ENCODE peak calls at places on chromosomes 12 and 14, in seven cellular contexts. One of them, this sample, is unnamed.

GRCh38 chr12:113196996-113197395 is 11.5 kb downstream of the RITA1 start:
- DNase-seq in mesenchymal stem cell: peak
- DNase-seq in tibial artery: peak
- DNase-seq in AG10803: peak
- DNase-seq in CD8-positive, alpha-beta memory T cell: peak
- DNase-seq in astrocyte of the spinal cord: peak
- DNase-seq in brain microvascular endothelial cell: peak
- DNase-seq in this sample: peak

GRCh38 chr12:122839907-122840554 is 4.8 kb downstream of the HIP1R start:
- DNase-seq in mesenchymal stem cell: no peak
- DNase-seq in tibial artery: no peak
- DNase-seq in AG10803: no peak
- DNase-seq in CD8-positive, alpha-beta memory T cell: no peak
- DNase-seq in astrocyte of the spinal cord: no peak
- DNase-seq in brain microvascular endothelial cell: no peak
- DNase-seq in this sample: no peak

GRCh38 chr12:69154585-69155363 is 84.6 kb upstream of the CPSF6 start:
- DNase-seq in mesenchymal stem cell: peak
- DNase-seq in tibial artery: peak
- DNase-seq in AG10803: peak
- DNase-seq in CD8-positive, alpha-beta memory T cell: peak
- DNase-seq in astrocyte of the spinal cord: peak
- DNase-seq in brain microvascular endothelial cell: peak
- DNase-seq in this sample: peak

GRCh38 chr12:107973950-107974349 is 155.1 kb upstream of the WSCD2 start:
- DNase-seq in mesenchymal stem cell: no peak
- DNase-seq in tibial artery: no peak
- DNase-seq in AG10803: no peak
- DNase-seq in CD8-positive, alpha-beta memory T cell: no peak
- DNase-seq in astrocyte of the spinal cord: no peak
- DNase-seq in brain microvascular endothelial cell: no peak
- DNase-seq in this sample: no peak

GRCh38 chr14:97073622-97074021 is 276.4 kb downstream of the VRK1 start:
- DNase-seq in mesenchymal stem cell: no peak
- DNase-seq in tibial artery: no peak
- DNase-seq in AG10803: no peak
- DNase-seq in CD8-positive, alpha-beta memory T cell: no peak
- DNase-seq in astrocyte of the spinal cord: no peak
- DNase-seq in brain microvascular endothelial cell: no peak
- DNase-seq in this sample: no peak

GRCh38 chr14:72535485-72535884 is 358.4 kb downstream of the DPF3 start:
- DNase-seq in mesenchymal stem cell: no peak
- DNase-seq in tibial artery: no peak
- DNase-seq in AG10803: no peak
- DNase-seq in CD8-positive, alpha-beta memory T cell: no peak
- DNase-seq in astrocyte of the spinal cord: no peak
- DNase-seq in brain microvascular endothelial cell: no peak
- DNase-seq in this sample: no peak

GRCh38 chr14:102539544-102540309 is 30.2 kb upstream of the ANKRD9 start:
- DNase-seq in mesenchymal stem cell: no peak
- DNase-seq in tibial artery: no peak
- DNase-seq in AG10803: no peak
- DNase-seq in CD8-positive, alpha-beta memory T cell: no peak
- DNase-seq in astrocyte of the spinal cord: peak
- DNase-seq in brain microvascular endothelial cell: peak
- DNase-seq in this sample: peak

GRCh38 chr14:94773017-94773681 is 3.2 kb upstream of the GSC start:
- DNase-seq in mesenchymal stem cell: peak
- DNase-seq in tibial artery: no peak
- DNase-seq in AG10803: no peak
- DNase-seq in CD8-positive, alpha-beta memory T cell: no peak
- DNase-seq in astrocyte of the spinal cord: no peak
- DNase-seq in brain microvascular endothelial cell: no peak
- DNase-seq in this sample: no peak

GRCh38 chr12:109822416-109822815 is 10.8 kb downstream of the TRPV4 start:
- DNase-seq in mesenchymal stem cell: no peak
- DNase-seq in tibial artery: no peak
- DNase-seq in AG10803: no peak
- DNase-seq in CD8-positive, alpha-beta memory T cell: no peak
- DNase-seq in astrocyte of the spinal cord: no peak
- DNase-seq in brain microvascular endothelial cell: no peak
- DNase-seq in this sample: no peak

GRCh38 chr14:36083317-36083716 is 93.2 kb downstream of the PTCSC3 start:
- DNase-seq in mesenchymal stem cell: no peak
- DNase-seq in tibial artery: no peak
- DNase-seq in AG10803: no peak
- DNase-seq in CD8-positive, alpha-beta memory T cell: no peak
- DNase-seq in astrocyte of the spinal cord: no peak
- DNase-seq in brain microvascular endothelial cell: no peak
- DNase-seq in this sample: no peak

GRCh38 chr14:99192823-99193222 is 79.2 kb downstream of the BCL11B start:
- DNase-seq in mesenchymal stem cell: no peak
- DNase-seq in tibial artery: no peak
- DNase-seq in AG10803: no peak
- DNase-seq in CD8-positive, alpha-beta memory T cell: peak
- DNase-seq in astrocyte of the spinal cord: no peak
- DNase-seq in brain microvascular endothelial cell: no peak
- DNase-seq in this sample: no peak

GRCh38 chr12:55780695-55781094 is 36.8 kb downstream of the SARNP start:
- DNase-seq in mesenchymal stem cell: peak
- DNase-seq in tibial artery: no peak
- DNase-seq in AG10803: no peak
- DNase-seq in CD8-positive, alpha-beta memory T cell: no peak
- DNase-seq in astrocyte of the spinal cord: no peak
- DNase-seq in brain microvascular endothelial cell: no peak
- DNase-seq in this sample: no peak

GRCh38 chr12:101021911-101022388 is 188.1 kb downstream of the SLC5A8 start:
- DNase-seq in mesenchymal stem cell: peak
- DNase-seq in tibial artery: no peak
- DNase-seq in AG10803: peak
- DNase-seq in CD8-positive, alpha-beta memory T cell: no peak
- DNase-seq in astrocyte of the spinal cord: peak
- DNase-seq in brain microvascular endothelial cell: peak
- DNase-seq in this sample: peak

GRCh38 chr14:52950898-52951729 is at the start of gene FERMT2:
- DNase-seq in mesenchymal stem cell: peak
- DNase-seq in tibial artery: peak
- DNase-seq in AG10803: peak
- DNase-seq in CD8-positive, alpha-beta memory T cell: peak
- DNase-seq in astrocyte of the spinal cord: peak
- DNase-seq in brain microvascular endothelial cell: peak
- DNase-seq in this sample: peak

GRCh38 chr12:131043401-131043871 is 89.7 kb downstream of the ADGRD1 start:
- DNase-seq in mesenchymal stem cell: no peak
- DNase-seq in tibial artery: no peak
- DNase-seq in AG10803: no peak
- DNase-seq in CD8-positive, alpha-beta memory T cell: no peak
- DNase-seq in astrocyte of the spinal cord: no peak
- DNase-seq in brain microvascular endothelial cell: no peak
- DNase-seq in this sample: no peak

GRCh38 chr12:77725611-77726010 is 105.1 kb upstream of the NAV3 start:
- DNase-seq in mesenchymal stem cell: peak
- DNase-seq in tibial artery: no peak
- DNase-seq in AG10803: peak
- DNase-seq in CD8-positive, alpha-beta memory T cell: no peak
- DNase-seq in astrocyte of the spinal cord: peak
- DNase-seq in brain microvascular endothelial cell: peak
- DNase-seq in this sample: no peak

GRCh38 chr12:119148049-119148448 is 30.7 kb upstream of the HSPB8 start:
- DNase-seq in mesenchymal stem cell: no peak
- DNase-seq in tibial artery: no peak
- DNase-seq in AG10803: no peak
- DNase-seq in CD8-positive, alpha-beta memory T cell: no peak
- DNase-seq in astrocyte of the spinal cord: no peak
- DNase-seq in brain microvascular endothelial cell: no peak
- DNase-seq in this sample: no peak

GRCh38 chr14:90184571-90185266 is 71.6 kb upstream of the PSMC1 start:
- DNase-seq in mesenchymal stem cell: no peak
- DNase-seq in tibial artery: no peak
- DNase-seq in AG10803: no peak
- DNase-seq in CD8-positive, alpha-beta memory T cell: no peak
- DNase-seq in astrocyte of the spinal cord: no peak
- DNase-seq in brain microvascular endothelial cell: no peak
- DNase-seq in this sample: no peak

GRCh38 chr14:100535287-100536131 is 51.7 kb downstream of the BEGAIN start:
- DNase-seq in mesenchymal stem cell: no peak
- DNase-seq in tibial artery: peak
- DNase-seq in AG10803: no peak
- DNase-seq in CD8-positive, alpha-beta memory T cell: peak
- DNase-seq in astrocyte of the spinal cord: no peak
- DNase-seq in brain microvascular endothelial cell: no peak
- DNase-seq in this sample: no peak

GRCh38 chr14:76651410-76652055 is 109.7 kb upstream of the VASH1 start:
- DNase-seq in mesenchymal stem cell: no peak
- DNase-seq in tibial artery: no peak
- DNase-seq in AG10803: no peak
- DNase-seq in CD8-positive, alpha-beta memory T cell: no peak
- DNase-seq in astrocyte of the spinal cord: no peak
- DNase-seq in brain microvascular endothelial cell: no peak
- DNase-seq in this sample: no peak

GRCh38 chr12:57055834-57056233 is 5.9 kb upstream of the MYO1A start:
- DNase-seq in mesenchymal stem cell: no peak
- DNase-seq in tibial artery: no peak
- DNase-seq in AG10803: no peak
- DNase-seq in CD8-positive, alpha-beta memory T cell: no peak
- DNase-seq in astrocyte of the spinal cord: no peak
- DNase-seq in brain microvascular endothelial cell: no peak
- DNase-seq in this sample: no peak

GRCh38 chr12:4441355-4442330 is 4.0 kb downstream of the FGF6 start:
- DNase-seq in mesenchymal stem cell: no peak
- DNase-seq in tibial artery: no peak
- DNase-seq in AG10803: no peak
- DNase-seq in CD8-positive, alpha-beta memory T cell: no peak
- DNase-seq in astrocyte of the spinal cord: peak
- DNase-seq in brain microvascular endothelial cell: peak
- DNase-seq in this sample: peak

GRCh38 chr12:114302606-114303005 is 103.3 kb downstream of the TBX5 start:
- DNase-seq in mesenchymal stem cell: no peak
- DNase-seq in tibial artery: no peak
- DNase-seq in AG10803: no peak
- DNase-seq in CD8-positive, alpha-beta memory T cell: no peak
- DNase-seq in astrocyte of the spinal cord: no peak
- DNase-seq in brain microvascular endothelial cell: no peak
- DNase-seq in this sample: no peak

GRCh38 chr12:58067610-58068387 is 126.4 kb downstream of the ATP23 start:
- DNase-seq in mesenchymal stem cell: peak
- DNase-seq in tibial artery: no peak
- DNase-seq in AG10803: peak
- DNase-seq in CD8-positive, alpha-beta memory T cell: no peak
- DNase-seq in astrocyte of the spinal cord: peak
- DNase-seq in brain microvascular endothelial cell: peak
- DNase-seq in this sample: no peak

GRCh38 chr14:103819503-103820307 is 27.7 kb downstream of the PPP1R13B start:
- DNase-seq in mesenchymal stem cell: peak
- DNase-seq in tibial artery: peak
- DNase-seq in AG10803: peak
- DNase-seq in CD8-positive, alpha-beta memory T cell: no peak
- DNase-seq in astrocyte of the spinal cord: no peak
- DNase-seq in brain microvascular endothelial cell: no peak
- DNase-seq in this sample: peak

GRCh38 chr12:124480469-124481256 is 86.7 kb downstream of the NCOR2 start:
- DNase-seq in mesenchymal stem cell: peak
- DNase-seq in tibial artery: no peak
- DNase-seq in AG10803: peak
- DNase-seq in CD8-positive, alpha-beta memory T cell: peak
- DNase-seq in astrocyte of the spinal cord: peak
- DNase-seq in brain microvascular endothelial cell: peak
- DNase-seq in this sample: no peak

GRCh38 chr12:41486718-41487117 is 298.6 kb downstream of the PDZRN4 start:
- DNase-seq in mesenchymal stem cell: peak
- DNase-seq in tibial artery: no peak
- DNase-seq in AG10803: peak
- DNase-seq in CD8-positive, alpha-beta memory T cell: no peak
- DNase-seq in astrocyte of the spinal cord: peak
- DNase-seq in brain microvascular endothelial cell: peak
- DNase-seq in this sample: no peak

DNA sequence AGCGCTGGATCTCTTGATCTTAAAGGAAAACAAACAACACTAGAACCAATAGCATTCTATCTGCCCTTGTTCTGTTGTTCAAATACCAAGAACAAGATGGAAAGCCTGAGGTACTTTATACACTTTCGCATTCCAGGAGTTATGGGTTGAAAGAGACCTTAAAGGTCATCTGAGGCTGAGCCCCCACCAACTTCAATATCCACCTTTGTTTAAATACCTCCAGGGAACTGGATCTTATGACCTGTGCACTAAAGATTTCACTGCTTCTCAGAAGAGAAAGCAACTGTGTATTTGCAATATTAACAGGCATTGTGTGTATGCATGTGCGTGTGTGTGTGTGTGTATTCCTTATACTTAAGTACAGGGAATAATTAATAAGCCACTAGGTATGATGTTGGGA is 184.9 kb downstream of the C12orf42 start:
- DNase-seq in mesenchymal stem cell: no peak
- DNase-seq in tibial artery: no peak
- DNase-seq in AG10803: no peak
- DNase-seq in CD8-positive, alpha-beta memory T cell: no peak
- DNase-seq in astrocyte of the spinal cord: no peak
- DNase-seq in brain microvascular endothelial cell: no peak
- DNase-seq in this sample: no peak
- H3K4me3 ChIP-seq in mesenchymal stem cell: no peak
- H3K4me3 ChIP-seq in tibial artery: no peak
- H3K4me3 ChIP-seq in AG10803: no peak
- H3K4me3 ChIP-seq in CD8-positive, alpha-beta memory T cell: no peak
- H3K4me3 ChIP-seq in astrocyte of the spinal cord: no peak
- H3K4me3 ChIP-seq in brain microvascular endothelial cell: no peak
- H3K4me3 ChIP-seq in this sample: no peak

GRCh38 chr12:49091836-49092085 is 2.8 kb downstream of the DHH start:
- DNase-seq in mesenchymal stem cell: no peak
- DNase-seq in tibial artery: no peak
- DNase-seq in AG10803: peak
- DNase-seq in CD8-positive, alpha-beta memory T cell: no peak
- DNase-seq in astrocyte of the spinal cord: no peak
- DNase-seq in brain microvascular endothelial cell: no peak
- DNase-seq in this sample: no peak
- H3K4me3 ChIP-seq in mesenchymal stem cell: peak
- H3K4me3 ChIP-seq in tibial artery: no peak
- H3K4me3 ChIP-seq in AG10803: peak
- H3K4me3 ChIP-seq in CD8-positive, alpha-beta memory T cell: no peak
- H3K4me3 ChIP-seq in astrocyte of the spinal cord: peak
- H3K4me3 ChIP-seq in brain microvascular endothelial cell: peak
- H3K4me3 ChIP-seq in this sample: no peak

GRCh38 chr14:29236848-29237247 is 470.3 kb downstream of the FOXG1 start:
- DNase-seq in mesenchymal stem cell: peak
- DNase-seq in tibial artery: no peak
- DNase-seq in AG10803: peak
- DNase-seq in CD8-positive, alpha-beta memory T cell: no peak
- DNase-seq in astrocyte of the spinal cord: peak
- DNase-seq in brain microvascular endothelial cell: no peak
- DNase-seq in this sample: peak
- H3K4me3 ChIP-seq in mesenchymal stem cell: peak
- H3K4me3 ChIP-seq in tibial artery: no peak
- H3K4me3 ChIP-seq in AG10803: no peak
- H3K4me3 ChIP-seq in CD8-positive, alpha-beta memory T cell: no peak
- H3K4me3 ChIP-seq in astrocyte of the spinal cord: no peak
- H3K4me3 ChIP-seq in brain microvascular endothelial cell: peak
- H3K4me3 ChIP-seq in this sample: no peak

DNA sequence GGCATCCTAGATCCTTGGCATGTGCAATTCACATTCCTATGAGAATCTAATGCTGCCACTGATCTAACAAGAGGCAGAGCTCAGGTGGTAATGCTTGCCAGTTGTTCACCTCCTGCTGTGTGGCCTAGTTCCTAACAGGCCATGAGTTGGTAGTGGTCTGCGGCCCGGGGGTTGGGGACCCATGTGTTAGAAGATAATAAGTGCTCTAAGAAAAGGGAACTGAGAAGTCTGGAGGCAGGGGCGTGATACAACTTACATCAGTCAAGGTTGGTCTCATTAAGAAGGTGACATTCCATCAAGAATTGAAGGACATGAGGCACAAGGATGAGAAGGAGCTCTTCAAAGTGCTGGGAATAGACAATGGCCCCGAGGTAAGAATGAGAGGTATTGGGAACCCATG is 49.3 kb downstream of the OVCH1 start:
- DNase-seq in mesenchymal stem cell: no peak
- DNase-seq in tibial artery: no peak
- DNase-seq in AG10803: no peak
- DNase-seq in CD8-positive, alpha-beta memory T cell: no peak
- DNase-seq in astrocyte of the spinal cord: no peak
- DNase-seq in brain microvascular endothelial cell: no peak
- DNase-seq in this sample: no peak
- H3K4me3 ChIP-seq in mesenchymal stem cell: no peak
- H3K4me3 ChIP-seq in tibial artery: no peak
- H3K4me3 ChIP-seq in AG10803: no peak
- H3K4me3 ChIP-seq in CD8-positive, alpha-beta memory T cell: no peak
- H3K4me3 ChIP-seq in astrocyte of the spinal cord: no peak
- H3K4me3 ChIP-seq in brain microvascular endothelial cell: no peak
- H3K4me3 ChIP-seq in this sample: no peak

This sample was measured in A673.